ENCODE peak calls at places on chromosomes 16 and 17, in four cellular contexts. B, Y, U and M are unnamed samples.

GRCh38 chr16:26701243-26701886 is 365.4 kb upstream of the C16orf82 start:
- DNase-seq in U (no peak), B (no peak), Y (no peak), M (no peak)

GRCh38 chr17:28635506-28635905 is 9.5 kb downstream of the BLTP2 start:
- DNase-seq in Y (no peak), U (no peak), B (no peak), M (no peak)

GRCh38 chr17:72399608-72400487 is 279.0 kb downstream of the SOX9 start:
- DNase-seq in U (no peak), Y (no peak), B (no peak), M (no peak)

GRCh38 chr16:86222541-86222940 is 287.8 kb upstream of the FOXF1 start:
- DNase-seq in B (peak; percentile 76), U (no peak), Y (no peak), M (no peak)

GRCh38 chr16:3131755-3132377 is 3.0 kb upstream of the ZNF213 start:
- DNase-seq in B (peak; percentile 63), Y (no peak), U (no peak), M (peak; percentile 60)

GRCh38 chr16:73565263-73565662 is 517.3 kb upstream of the ZFHX3 start:
- DNase-seq in Y (no peak), U (no peak), B (no peak), M (peak; percentile 31)

GRCh38 chr17:35243459-35244204 is 760 bp downstream of the SLFN5 start:
- DNase-seq in U (no peak), B (peak; percentile 78), Y (peak; percentile 24), M (peak; percentile 42)

GRCh38 chr17:17495448-17496188 is 577 bp downstream of the RASD1 start:
- DNase-seq in U (no peak), Y (peak; percentile 42), B (no peak), M (peak; percentile 27)

GRCh38 chr17:43125133-43125966 is at the start of gene BRCA1:
- DNase-seq in B (peak; percentile 100), U (peak; percentile 95), Y (peak; percentile 97), M (peak; percentile 100)

GRCh38 chr17:27633312-27634025 is 2.5 kb downstream of the LGALS9 start:
- DNase-seq in B (peak; percentile 30), U (no peak), Y (no peak), M (no peak)

GRCh38 chr17:57940653-57941329 is 14.4 kb downstream of the CUEDC1 start:
- DNase-seq in Y (no peak), B (no peak), U (no peak), M (no peak)

GRCh38 chr17:39753514-39754160 is 15.9 kb downstream of the GRB7 start:
- DNase-seq in U (no peak), Y (no peak), B (no peak), M (no peak)

GRCh38 chr16:73298562-73298961 is 250.6 kb upstream of the ZFHX3 start:
- DNase-seq in Y (no peak), U (no peak), B (peak; percentile 27), M (peak; percentile 81)

GRCh38 chr16:85554114-85554790 is 58.9 kb upstream of the GSE1 start:
- DNase-seq in Y (peak; percentile 54), U (no peak), B (peak; percentile 94), M (peak; percentile 62)

GRCh38 chr16:75460441-75460840 is 4.0 kb downstream of the TMEM170A start:
- DNase-seq in U (no peak), B (no peak), Y (peak; percentile 17), M (no peak)

GRCh38 chr16:88782454-88783390 is 2.3 kb downstream of the PIEZO1 start:
- DNase-seq in Y (no peak), U (no peak), B (peak; percentile 76), M (peak; percentile 41)

GRCh38 chr16:1530883-1531637 is 2.4 kb upstream of the TMEM204 start:
- DNase-seq in Y (no peak), B (peak; percentile 90), U (no peak), M (peak; percentile 21)

GRCh38 chr17:74646231-74646630 is 22.7 kb upstream of the CD300E start:
- DNase-seq in B (no peak), U (no peak), Y (no peak), M (no peak)

GRCh38 chr16:84446086-84446485 is 58.4 kb downstream of the MEAK7 start:
- DNase-seq in B (no peak), U (no peak), Y (no peak), M (no peak)

DNA sequence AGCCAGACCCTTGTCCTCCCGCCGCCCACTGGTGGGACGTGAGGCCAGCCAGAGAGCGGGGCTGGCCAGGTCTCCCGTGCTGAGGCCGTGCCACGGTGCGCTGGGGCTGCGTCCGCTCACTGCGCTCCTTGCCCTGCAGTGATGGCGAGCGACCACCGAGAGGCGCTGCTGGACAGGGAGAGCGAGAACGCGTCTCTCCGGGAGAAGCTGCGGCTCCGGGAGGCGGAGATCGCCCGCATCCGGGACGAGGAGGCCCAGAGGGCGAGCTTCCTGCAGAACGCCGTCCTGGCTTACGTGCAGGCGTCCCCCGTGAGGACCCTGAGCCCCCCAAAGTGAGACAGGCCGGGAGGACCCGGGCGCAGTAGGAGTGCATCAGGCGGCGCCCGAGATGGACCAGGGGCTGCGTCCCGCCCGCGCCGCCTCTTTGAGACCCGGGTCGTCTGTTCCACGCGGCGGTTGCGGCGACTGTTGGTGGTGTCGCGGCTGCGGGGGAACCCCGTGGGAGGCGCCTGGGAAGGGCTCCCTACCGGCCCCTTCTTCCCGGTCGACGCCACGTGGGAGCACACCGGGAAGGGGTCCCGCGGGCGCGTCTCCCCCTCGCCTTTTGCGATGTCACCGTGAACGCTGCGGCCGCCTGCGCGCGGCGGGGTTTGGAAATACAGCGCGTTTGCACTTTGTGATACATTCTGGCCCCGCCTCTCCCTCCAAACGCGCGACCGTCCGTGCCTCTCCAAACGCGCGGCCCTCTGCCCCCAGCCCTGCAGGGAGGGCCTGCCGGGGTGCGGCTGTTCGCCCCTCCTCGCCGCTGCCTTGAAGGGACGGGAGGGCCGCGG is 792 bp upstream of the RAC3 start:
- DNase-seq in U (peak; percentile 70), B (peak; percentile 85), Y (peak; percentile 76), M (peak; percentile 85)
- H3K4me3 ChIP-seq in U (peak overlapping the region; percentile 57), B (peak overlapping the region; percentile 79), Y (peak overlapping the region; percentile 43), M (peak overlapping the region; percentile 68)

DNA sequence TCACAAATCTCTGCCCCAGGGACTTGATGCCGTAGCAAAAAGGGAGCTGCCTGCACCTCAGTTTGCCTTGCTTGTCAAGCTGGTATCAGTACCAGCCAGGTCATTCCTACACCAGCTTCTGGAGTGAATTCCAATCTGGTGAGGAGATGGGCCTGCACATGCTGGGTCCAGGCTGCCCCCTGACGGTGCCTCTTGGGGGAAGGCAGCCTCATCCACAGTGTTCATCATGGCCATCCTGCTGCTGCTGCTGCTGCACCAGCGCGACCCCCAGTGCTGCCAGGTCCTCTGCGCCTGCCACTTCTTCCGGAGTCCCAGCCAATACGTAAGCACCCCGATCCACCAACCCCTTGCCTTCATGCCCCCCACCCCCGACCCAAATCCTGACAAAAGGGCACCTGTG is 8.3 kb downstream of the MRPL27 start:
- DNase-seq in B (peak; percentile 58), Y (no peak), U (no peak), M (no peak)
- H3K27ac ChIP-seq in B (peak overlapping the region; percentile 31), Y (no peak overlapping the region), U (no peak overlapping the region), M (no peak overlapping the region)

DNA sequence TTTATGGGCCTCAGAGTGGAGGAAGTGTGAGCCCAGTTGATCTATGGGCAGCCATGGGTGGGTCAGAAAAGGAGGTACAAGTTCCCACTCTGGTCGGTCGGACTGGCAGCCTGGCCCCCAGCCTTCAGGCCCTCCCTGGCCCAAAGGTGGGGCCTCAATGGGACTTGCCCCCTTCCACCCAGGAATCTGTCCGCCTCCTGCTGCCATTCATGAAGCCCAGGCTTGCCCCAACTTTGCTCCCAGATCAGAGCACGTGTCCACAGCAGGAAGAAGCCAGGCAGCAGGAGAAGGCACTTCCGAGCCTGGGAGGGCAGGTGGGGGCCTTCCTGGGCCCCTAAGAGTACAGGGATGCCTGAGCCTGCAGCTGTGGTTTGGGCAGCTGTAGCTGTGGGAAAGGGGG is 3.0 kb upstream of the CMTM3 start:
- DNase-seq in B (no peak), U (no peak), Y (no peak), M (no peak)
- H2BK12ac ChIP-seq in B (no peak overlapping the region), U (no peak overlapping the region), Y (no peak overlapping the region), M (no peak overlapping the region)

GRCh38 chr17:45127583-45128300 is 4.6 kb downstream of the PLCD3 start:
- DNase-seq in B (peak; percentile 57), Y (no peak), U (no peak), M (peak; percentile 58)

GRCh38 chr17:45129426-45129939 is 2.8 kb downstream of the PLCD3 start:
- DNase-seq in B (peak; percentile 84), U (no peak), Y (no peak), M (peak; percentile 89)

GRCh38 chr17:45128989-45129388 is 3.3 kb downstream of the PLCD3 start:
- DNase-seq in B (no peak), U (no peak), Y (no peak), M (no peak)

GRCh38 chr17:45127209-45127582 is 5.1 kb downstream of the PLCD3 start:
- DNase-seq in Y (no peak), B (no peak), U (no peak), M (no peak)

DNA sequence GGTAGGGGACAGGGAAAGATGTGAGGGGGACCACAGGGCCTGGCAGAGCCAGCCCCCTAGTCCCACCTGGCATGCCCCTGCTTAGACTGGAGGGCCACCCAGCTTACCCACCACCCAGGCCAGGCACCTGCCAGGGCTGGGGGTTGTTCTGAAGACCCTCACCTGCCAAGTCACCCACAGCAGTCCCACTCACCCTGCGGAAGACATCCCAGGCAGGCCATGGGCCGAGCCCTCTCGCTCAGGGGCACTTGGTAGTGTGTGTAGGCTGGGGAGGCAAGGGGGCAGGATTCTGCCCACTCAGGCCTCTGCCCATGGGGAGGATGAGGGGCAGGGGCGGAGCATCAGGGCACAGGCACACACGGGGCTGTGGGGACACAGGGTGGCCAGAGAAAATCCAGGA is 4.0 kb downstream of the PLCD3 start:
- DNase-seq in U (no peak), B (no peak), Y (no peak), M (no peak)
- H3K4me3 ChIP-seq in U (no peak overlapping the region), B (no peak overlapping the region), Y (no peak overlapping the region), M (no peak overlapping the region)

GRCh38 chr16:30515275-30515674 is 11.1 kb downstream of the ZNF768 start:
- DNase-seq in U (no peak), B (no peak), Y (no peak), M (no peak)
- H3K27ac ChIP-seq in U (no peak overlapping the region), B (no peak overlapping the region), Y (no peak overlapping the region), M (no peak overlapping the region)